ENCODE peak calls at places on chromosomes 13 and 19, in seven cellular contexts. S is lower lobe of right lung, K is adrenal gland, N is heart left ventricle, L is endothelial cell, T is heart right ventricle, J is brain microvascular endothelial cell. M is an unnamed sample.

GRCh38 chr13:36453518-36453917 is 21.2 kb downstream of the CCNA1 start:
- DNase-seq in S (no peak), K (no peak), N (no peak), L (no peak), T (no peak), J (no peak), M (no peak)

GRCh38 chr13:30191491-30192100 is 115.8 kb downstream of the KATNAL1 start:
- DNase-seq in S (no peak), K (no peak), N (no peak), L (no peak), T (no peak), J (no peak), M (no peak)

GRCh38 chr19:35341006-35341405 is 6.7 kb upstream of the FFAR1 start:
- DNase-seq in S (peak), K (no peak), N (no peak), L (no peak), T (no peak), J (no peak), M (no peak)

GRCh38 chr13:50290186-50290585 is 274.9 kb downstream of the KCNRG start:
- DNase-seq in S (no peak), K (no peak), N (no peak), L (no peak), T (no peak), J (no peak), M (no peak)

GRCh38 chr13:113448545-113448884 is 4.8 kb downstream of the ADPRHL1 start:
- DNase-seq in S (no peak), K (peak), N (peak), L (no peak), T (peak), J (no peak), M (peak)

GRCh38 chr19:16067205-16067938 is 8.9 kb upstream of the TPM4 start:
- DNase-seq in S (peak), K (peak), N (peak), L (no peak), T (peak), J (peak), M (peak)

GRCh38 chr13:19171563-19171962 is 10.1 kb downstream of the TUBA3C start:
- DNase-seq in S (no peak), K (no peak), N (no peak), L (no peak), T (no peak), J (no peak), M (no peak)

GRCh38 chr19:48405850-48406249 is 12.4 kb downstream of the GRIN2D start:
- DNase-seq in S (no peak), K (no peak), N (no peak), L (no peak), T (no peak), J (no peak), M (no peak)

GRCh38 chr13:51347099-51347498 is 7.6 kb downstream of the SERPINE3 start:
- DNase-seq in S (no peak), K (no peak), N (no peak), L (no peak), T (no peak), J (no peak), M (no peak)

GRCh38 chr19:19538767-19539166 is 702 bp downstream of the CILP2 start:
- DNase-seq in S (no peak), K (no peak), N (no peak), L (no peak), T (no peak), J (no peak), M (no peak)

GRCh38 chr19:56101746-56102535 is 19.2 kb downstream of the ZNF787 start:
- DNase-seq in S (no peak), K (no peak), N (no peak), L (no peak), T (no peak), J (no peak), M (no peak)

GRCh38 chr13:28623782-28624706 is 34.9 kb upstream of the POMP start:
- DNase-seq in S (no peak), K (no peak), N (no peak), L (no peak), T (no peak), J (no peak), M (no peak)

GRCh38 chr13:29428310-29428991 is 167.0 kb downstream of the SLC7A1 start:
- DNase-seq in S (no peak), K (no peak), N (peak), L (peak), T (peak), J (no peak), M (no peak)

GRCh38 chr13:30340367-30341184 is 33.2 kb upstream of the KATNAL1 start:
- DNase-seq in S (no peak), K (peak), N (peak), L (no peak), T (peak), J (peak), M (peak)

GRCh38 chr13:46327256-46327655 is 59.8 kb downstream of the RUBCNL start:
- DNase-seq in S (no peak), K (no peak), N (no peak), L (no peak), T (no peak), J (no peak), M (no peak)

GRCh38 chr13:47661076-47661475 is 340.0 kb downstream of the SUCLA2 start:
- DNase-seq in S (no peak), K (no peak), N (no peak), L (no peak), T (no peak), J (peak), M (no peak)

GRCh38 chr13:111874981-111875380 is 192.0 kb upstream of the SOX1 start:
- DNase-seq in S (no peak), K (no peak), N (no peak), L (no peak), T (no peak), J (no peak), M (no peak)

GRCh38 chr19:9498183-9498902 is at the start of gene ZNF560:
- DNase-seq in S (no peak), K (no peak), N (no peak), L (no peak), T (no peak), J (peak), M (no peak)

GRCh38 chr19:45352914-45353796 is 12.6 kb downstream of the KLC3 start:
- DNase-seq in S (no peak), K (no peak), N (no peak), L (no peak), T (no peak), J (no peak), M (no peak)

GRCh38 chr13:30371649-30372265 is 50.5 kb upstream of the UBE2L5 start:
- DNase-seq in S (no peak), K (no peak), N (no peak), L (no peak), T (no peak), J (peak), M (no peak)

GRCh38 chr13:46556380-46556779 is 3.4 kb downstream of the LRCH1 start:
- DNase-seq in S (no peak), K (no peak), N (no peak), L (no peak), T (no peak), J (no peak), M (no peak)

GRCh38 chr19:39826311-39826945 is 7.5 kb downstream of the DYRK1B start:
- DNase-seq in S (no peak), K (no peak), N (no peak), L (no peak), T (no peak), J (no peak), M (peak)

GRCh38 chr13:111436446-111436845 is 116.0 kb downstream of the TEX29 start:
- DNase-seq in S (no peak), K (no peak), N (no peak), L (no peak), T (no peak), J (no peak), M (no peak)

GRCh38 chr19:4327252-4327876 is 11.3 kb downstream of the STAP2 start:
- DNase-seq in S (peak), K (peak), N (peak), L (peak), T (peak), J (peak), M (peak)

GRCh38 chr19:35712910-35713845 is 4.6 kb upstream of the KMT2B start:
- DNase-seq in S (no peak), K (no peak), N (no peak), L (no peak), T (no peak), J (no peak), M (no peak)

GRCh38 chr13:112748947-112749346 is 59.1 kb downstream of the ATP11A start:
- DNase-seq in S (no peak), K (peak), N (peak), L (no peak), T (no peak), J (no peak), M (peak)

GRCh38 chr19:55348317-55349034 is 6.0 kb downstream of the COX6B2 start:
- DNase-seq in S (peak), K (no peak), N (no peak), L (no peak), T (no peak), J (no peak), M (no peak)

GRCh38 chr19:17202249-17202648 is 12.9 kb upstream of the USE1 start:
- DNase-seq in S (no peak), K (peak), N (no peak), L (no peak), T (no peak), J (no peak), M (no peak)

DNA sequence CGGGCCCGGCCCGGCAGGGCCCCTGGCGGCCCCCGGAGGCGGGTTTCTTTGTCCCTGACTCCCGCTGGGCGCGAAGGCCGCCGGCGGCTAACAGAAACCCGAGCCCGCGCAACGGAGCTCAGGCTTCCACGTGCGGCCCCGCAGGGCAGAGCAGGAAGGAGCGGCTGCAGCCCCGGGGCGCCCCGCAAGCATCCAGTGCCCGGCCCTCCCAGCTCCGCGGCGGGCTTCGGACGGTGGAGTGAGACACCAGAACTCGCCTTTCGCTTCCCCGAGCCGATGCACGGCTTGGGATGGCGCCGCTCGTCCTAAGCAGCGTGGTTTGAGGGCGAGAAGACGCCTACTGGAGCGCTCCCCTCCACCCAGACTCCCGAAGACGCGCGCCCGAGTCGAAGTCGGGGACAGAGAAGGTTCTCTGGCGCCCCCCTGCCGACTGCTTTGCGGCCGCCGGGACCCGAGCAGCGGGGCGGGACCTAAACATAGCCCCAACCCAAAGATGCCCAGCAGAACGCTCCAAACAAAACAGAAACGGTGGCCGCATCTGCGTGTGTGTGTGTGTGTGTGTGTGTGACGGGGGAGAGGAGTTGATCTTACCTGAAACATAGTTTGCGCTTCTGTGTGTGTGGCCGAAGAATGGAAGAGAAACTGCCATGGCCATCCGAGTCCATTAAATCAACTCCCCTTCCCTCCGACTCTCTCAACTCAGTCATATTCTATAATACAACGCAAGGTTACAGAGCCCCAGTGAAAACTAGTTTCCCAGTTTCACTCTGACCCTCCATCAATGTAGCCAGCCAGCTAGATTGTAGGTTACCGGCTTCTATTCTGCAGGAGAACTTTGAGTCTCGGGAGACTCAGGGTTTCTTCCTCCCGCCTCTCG is 629 bp upstream of the FGF9 start:
- DNase-seq in S (peak), K (peak), N (peak), L (peak), T (peak), J (peak), M (peak)
- TF ChIP-seq CTCF in S (no peak), K (no peak), N (no peak), L (no peak), T (no peak), J (peak), M (no peak)

GRCh38 chr13:39462906-39463305 is 140.1 kb downstream of the LHFPL6 start:
- DNase-seq in S (no peak), K (no peak), N (no peak), L (no peak), T (no peak), J (no peak), M (no peak)
- TF ChIP-seq CTCF in S (no peak), K (no peak), N (no peak), L (no peak), T (no peak), J (no peak), M (no peak)

GRCh38 chr13:43303040-43303729 is 279.8 kb downstream of the DNAJC15 start:
- DNase-seq in S (no peak), K (peak), N (peak), L (peak), T (peak), J (peak), M (peak)
- TF ChIP-seq CTCF in S (peak), K (peak), N (peak), L (no peak), T (peak), J (peak), M (peak)

GRCh38 chr19:13150187-13150918 is at the start of the genes IER2 and STX10:
- DNase-seq in S (peak), K (peak), N (peak), L (peak), T (peak), J (peak), M (peak)
- TF ChIP-seq CTCF in S (peak), K (peak), N (peak), L (peak), T (peak), J (peak), M (peak)

GRCh38 chr19:18519962-18520847 is 1.7 kb downstream of the ELL start:
- DNase-seq in S (no peak), K (peak), N (peak), L (peak), T (peak), J (peak), M (peak)
- TF ChIP-seq CTCF in S (peak), K (peak), N (peak), L (peak), T (peak), J (peak), M (peak)

GRCh38 chr19:12660980-12661379 is 5.6 kb downstream of the MAN2B1 start:
- DNase-seq in S (no peak), K (no peak), N (no peak), L (no peak), T (no peak), J (no peak), M (no peak)

GRCh38 chr19:12652219-12652618 is 14.3 kb downstream of the MAN2B1 start:
- DNase-seq in S (peak), K (no peak), N (no peak), L (no peak), T (no peak), J (no peak), M (no peak)

GRCh38 chr19:12656899-12657571 is 9.5 kb downstream of the MAN2B1 start:
- DNase-seq in S (no peak), K (no peak), N (no peak), L (no peak), T (no peak), J (no peak), M (no peak)

GRCh38 chr19:12655546-12655945 is 11.0 kb downstream of the MAN2B1 start:
- DNase-seq in S (no peak), K (no peak), N (no peak), L (no peak), T (no peak), J (no peak), M (no peak)

DNA sequence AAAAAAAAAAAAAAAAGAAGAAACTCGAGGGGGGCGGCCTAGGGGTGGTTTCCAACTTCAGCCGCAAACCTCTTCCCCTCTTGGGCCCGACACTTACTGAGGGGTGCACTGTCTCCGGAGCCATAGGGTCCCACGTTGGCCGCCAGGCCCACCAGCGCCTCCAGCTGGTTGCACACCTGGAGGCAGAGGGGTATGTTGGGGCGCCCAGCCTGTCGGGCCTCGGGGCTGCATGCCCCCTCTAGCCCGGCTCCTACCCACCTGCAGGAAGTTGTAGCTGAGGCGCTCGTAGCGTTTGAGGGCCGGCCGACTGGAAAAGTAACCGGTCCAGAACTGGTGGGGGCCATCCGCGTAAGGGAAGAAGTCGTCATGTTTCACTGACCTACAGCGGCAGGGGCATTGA is 8.6 kb downstream of the MAN2B1 start:
- DNase-seq in S (no peak), K (no peak), N (no peak), L (no peak), T (no peak), J (no peak), M (no peak)
- TF ChIP-seq CTCF in S (no peak), K (no peak), N (no peak), L (no peak), T (no peak), J (peak), M (no peak)

DNA sequence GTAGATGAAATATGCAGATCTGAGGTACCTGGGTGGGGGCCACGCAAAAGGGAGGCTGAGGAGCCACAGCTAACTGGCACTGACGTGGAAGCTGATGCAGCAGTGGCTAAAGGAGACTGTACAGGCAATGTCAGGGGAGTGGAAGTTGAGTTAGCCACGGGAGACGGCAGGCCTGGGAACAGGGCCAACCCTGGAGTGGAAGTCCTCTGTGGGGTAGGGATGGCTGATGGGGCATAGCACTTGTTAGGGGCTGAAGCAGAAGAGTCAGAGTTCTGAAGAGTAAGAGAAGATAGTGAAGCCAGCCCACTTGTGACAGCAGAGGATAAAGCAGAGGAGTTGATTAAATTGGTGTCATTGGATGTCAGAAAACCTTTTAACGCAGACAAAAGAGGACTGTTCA is 22.8 kb upstream of the STOML3 start:
- DNase-seq in S (no peak), K (no peak), N (no peak), L (no peak), T (no peak), J (no peak), M (no peak)
- TF ChIP-seq CTCF in S (no peak), K (no peak), N (no peak), L (no peak), T (no peak), J (no peak), M (no peak)

DNA sequence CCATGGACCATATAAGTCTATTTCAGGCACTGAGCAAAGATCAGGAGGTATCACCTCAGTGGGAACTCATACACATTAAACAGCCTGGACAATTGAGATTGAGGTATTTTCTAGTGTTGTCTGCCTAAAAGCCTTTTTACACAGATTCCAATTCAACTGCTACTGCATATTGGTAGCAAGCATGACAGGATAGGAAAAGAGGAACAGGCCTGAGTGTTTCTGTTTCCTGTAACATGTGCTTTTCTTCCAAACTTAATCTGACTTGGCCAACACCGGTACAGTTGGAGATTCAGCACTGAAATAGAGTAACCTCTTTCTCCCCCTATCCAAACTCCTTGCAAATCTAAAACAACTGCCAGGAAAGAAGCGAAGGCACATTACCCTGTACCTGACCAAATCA is 66.0 kb downstream of the SERP2 start:
- DNase-seq in S (no peak), K (no peak), N (no peak), L (no peak), T (no peak), J (no peak), M (no peak)
- TF ChIP-seq CTCF in S (no peak), K (no peak), N (no peak), L (no peak), T (no peak), J (no peak), M (no peak)

GRCh38 chr13:65615506-65615905 is 1614.6 kb downstream of the PCDH9 start:
- DNase-seq in S (no peak), K (peak), N (no peak), L (no peak), T (no peak), J (no peak), M (no peak)

GRCh38 chr13:65613004-65613403 is 1617.1 kb downstream of the PCDH9 start:
- DNase-seq in S (no peak), K (no peak), N (no peak), L (no peak), T (no peak), J (no peak), M (no peak)
- TF ChIP-seq CTCF in S (no peak), K (no peak), N (no peak), L (no peak), T (no peak), J (peak), M (no peak)

GRCh38 chr19:5339950-5340636 is 519 bp downstream of the PTPRS start:
- DNase-seq in S (no peak), K (peak), N (no peak), L (peak), T (no peak), J (no peak), M (no peak)
- TF ChIP-seq CTCF in S (no peak), K (no peak), N (no peak), L (peak), T (no peak), J (no peak), M (no peak)

M was measured in psoas muscle.